ENCODE peak calls at places on chromosomes 3 and 15, in seven cellular contexts. P, H, F, Y, T, V and S are unnamed samples.

GRCh38 chr3:50453907-50454306 is 49.5 kb downstream of the CACNA2D2 start:
- DNase-seq in P (no peak), H (no peak), F (no peak), Y (no peak), T (no peak), V (peak; percentile 46), S (no peak)

GRCh38 chr3:65597225-65597951 is 441.3 kb downstream of the MAGI1 start:
- DNase-seq in P (peak; percentile 43), H (no peak), F (peak; percentile 47), Y (no peak), T (no peak), V (no peak), S (peak; percentile 23)

GRCh38 chr15:25670025-25670554 is 193.0 kb downstream of the ATP10A start:
- DNase-seq in P (peak; percentile 77), H (peak; percentile 29), F (no peak), Y (peak; percentile 17), T (no peak), V (no peak), S (no peak)

GRCh38 chr3:144816366-144816765 is 844.7 kb downstream of the DIPK2A start:
- DNase-seq in P (no peak), H (no peak), F (no peak), Y (no peak), T (no peak), V (no peak), S (no peak)

GRCh38 chr3:40745381-40746106 is 220.8 kb downstream of the ZNF621 start:
- DNase-seq in P (peak; percentile 49), H (no peak), F (no peak), Y (no peak), T (no peak), V (no peak), S (no peak)

GRCh38 chr3:11582123-11582968 is 61.4 kb downstream of the VGLL4 start:
- DNase-seq in P (peak; percentile 81), H (peak; percentile 86), F (peak; percentile 62), Y (peak; percentile 71), T (no peak), V (no peak), S (no peak)

GRCh38 chr3:172913911-172914730 is 163.6 kb downstream of the ECT2 start:
- DNase-seq in P (no peak), H (no peak), F (no peak), Y (no peak), T (no peak), V (no peak), S (no peak)

GRCh38 chr3:39460677-39461076 is 6.8 kb upstream of the MOBP start:
- DNase-seq in P (no peak), H (no peak), F (no peak), Y (no peak), T (no peak), V (no peak), S (no peak)

GRCh38 chr3:50418845-50419244 is 59.5 kb upstream of the TMEM115 start:
- DNase-seq in P (no peak), H (no peak), F (no peak), Y (no peak), T (no peak), V (peak; percentile 51), S (peak; percentile 30)

GRCh38 chr15:94272251-94272898 is 41.0 kb downstream of the MCTP2 start:
- DNase-seq in P (no peak), H (no peak), F (no peak), Y (no peak), T (no peak), V (no peak), S (no peak)

GRCh38 chr3:45656575-45657363 is 32.4 kb upstream of the SACM1L start:
- DNase-seq in P (peak; percentile 93), H (peak; percentile 87), F (peak; percentile 89), Y (peak; percentile 93), T (peak; percentile 89), V (peak; percentile 90), S (peak; percentile 72)

GRCh38 chr15:85840802-85841152 is 46.1 kb upstream of the KLHL25 start:
- DNase-seq in P (no peak), H (no peak), F (no peak), Y (no peak), T (no peak), V (no peak), S (no peak)

GRCh38 chr15:66703540-66703941 is 1.5 kb downstream of the SMAD6 start:
- DNase-seq in P (peak; percentile 61), H (no peak), F (peak; percentile 47), Y (peak; percentile 23), T (no peak), V (no peak), S (no peak)

GRCh38 chr3:115843206-115843605 is 219.9 kb downstream of the GAP43 start:
- DNase-seq in P (no peak), H (no peak), F (no peak), Y (no peak), T (no peak), V (no peak), S (no peak)

GRCh38 chr15:83890584-83890983 is 236.7 kb downstream of the ADAMTSL3 start:
- DNase-seq in P (no peak), H (no peak), F (no peak), Y (peak; percentile 31), T (no peak), V (no peak), S (no peak)

GRCh38 chr3:14372587-14372986 is 29.8 kb upstream of the SLC6A6 start:
- DNase-seq in P (no peak), H (no peak), F (no peak), Y (no peak), T (no peak), V (no peak), S (no peak)

GRCh38 chr3:17639765-17640164 is 102.7 kb downstream of the TBC1D5 start:
- DNase-seq in P (no peak), H (no peak), F (no peak), Y (no peak), T (peak; percentile 69), V (no peak), S (no peak)

GRCh38 chr3:8987673-8988655 is 24.7 kb upstream of the RAD18 start:
- DNase-seq in P (peak; percentile 52), H (peak; percentile 47), F (peak; percentile 66), Y (peak; percentile 41), T (peak; percentile 32), V (peak; percentile 80), S (peak; percentile 90)

GRCh38 chr15:67021455-67021854 is 43.9 kb upstream of the SMAD3 start:
- DNase-seq in P (no peak), H (no peak), F (no peak), Y (no peak), T (no peak), V (no peak), S (no peak)

GRCh38 chr3:128123231-128123537 is 428 bp downstream of the RUVBL1 start:
- DNase-seq in P (no peak), H (no peak), F (peak; percentile 32), Y (no peak), T (no peak), V (no peak), S (no peak)

GRCh38 chr3:128127236-128127635 is 3.6 kb upstream of the RUVBL1 start:
- DNase-seq in P (no peak), H (no peak), F (no peak), Y (no peak), T (no peak), V (no peak), S (no peak)

GRCh38 chr3:128122013-128122412 is 1.6 kb downstream of the RUVBL1 start:
- DNase-seq in P (no peak), H (no peak), F (no peak), Y (no peak), T (no peak), V (no peak), S (no peak)

DNA sequence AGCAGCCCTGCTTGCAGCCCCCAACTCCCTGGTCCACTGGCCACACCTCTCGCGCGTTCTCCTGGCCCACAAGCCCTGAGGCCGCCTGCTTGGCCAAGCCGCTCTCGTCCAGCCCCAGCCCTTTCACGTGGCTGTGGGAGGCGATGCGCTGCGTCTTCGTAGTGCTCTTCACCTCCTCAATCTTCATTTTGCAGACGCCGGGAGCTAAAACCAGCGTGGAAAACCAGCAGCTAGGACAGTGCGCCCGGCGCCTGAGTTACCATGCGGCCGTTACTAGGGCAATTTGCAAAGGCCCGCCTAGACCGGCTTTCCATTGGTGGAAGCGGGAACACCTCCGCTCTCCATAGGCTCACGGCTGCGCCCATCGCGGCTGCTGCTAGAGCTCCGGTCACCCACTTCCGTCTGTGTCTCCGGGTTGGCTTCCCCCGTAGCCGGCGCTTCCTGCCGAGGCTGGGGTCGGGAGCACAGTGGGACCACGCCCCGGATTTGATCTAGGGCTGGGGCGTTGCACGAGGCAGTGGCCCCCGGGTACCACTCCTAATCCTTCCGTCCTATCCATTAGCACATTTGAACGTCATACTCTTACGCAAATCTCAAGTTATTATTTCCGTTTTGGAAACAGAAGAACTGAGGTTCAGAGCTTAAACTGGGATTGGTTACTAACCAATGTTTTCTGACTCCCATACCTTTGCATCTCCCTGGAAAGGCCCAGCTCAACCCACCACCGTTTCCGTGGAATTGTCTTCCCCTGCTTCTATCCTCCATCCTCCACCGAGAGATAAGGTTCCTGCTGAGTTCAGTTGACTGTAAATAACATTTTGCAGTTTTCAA is at the start of gene RUVBL1:
- DNase-seq in P (peak; percentile 99), H (peak; percentile 95), F (peak; percentile 97), Y (peak; percentile 95), T (peak; percentile 96), V (peak; percentile 97), S (peak; percentile 97)
- TF ChIP-seq POLR2A in P (peak; percentile 65), H (no peak), F (peak; percentile 58), Y (no peak), T (peak; percentile 19), V (peak; percentile 87), S (no peak)

GRCh38 chr15:69456208-69457166 is 3.9 kb downstream of the RPLP1 start:
- DNase-seq in P (no peak), H (no peak), F (no peak), Y (no peak), T (no peak), V (no peak), S (no peak)
- TF ChIP-seq POLR2A in P (no peak), H (no peak), F (no peak), Y (no peak), T (peak; percentile 37), V (peak; percentile 72), S (no peak)

GRCh38 chr15:73990250-73991005 is 1.7 kb downstream of the STOML1 start:
- DNase-seq in P (no peak), H (no peak), F (no peak), Y (no peak), T (no peak), V (no peak), S (no peak)

GRCh38 chr15:73991260-73991659 is 835 bp downstream of the STOML1 start:
- DNase-seq in P (peak; percentile 97), H (peak; percentile 66), F (peak; percentile 37), Y (no peak), T (no peak), V (no peak), S (no peak)

GRCh38 chr15:73992594-73992898 is 451 bp upstream of the STOML1 start:
- DNase-seq in P (no peak), H (no peak), F (no peak), Y (no peak), T (no peak), V (no peak), S (no peak)

GRCh38 chr15:73993211-73993994 is 1.1 kb upstream of the PML start:
- DNase-seq in P (no peak), H (no peak), F (no peak), Y (no peak), T (no peak), V (no peak), S (no peak)

GRCh38 chr15:73991726-73992593 is at the start of gene STOML1:
- DNase-seq in P (peak; percentile 96), H (peak; percentile 88), F (peak; percentile 93), Y (peak; percentile 87), T (peak; percentile 83), V (peak; percentile 96), S (peak; percentile 44)
- TF ChIP-seq POLR2A in P (peak; percentile 64), H (peak; percentile 51), F (peak; percentile 68), Y (peak; percentile 46), T (no peak), V (peak; percentile 70), S (peak; percentile 70)

GRCh38 chr3:194139977-194140351 is 4.0 kb downstream of the HES1 start:
- DNase-seq in P (no peak), H (no peak), F (no peak), Y (no peak), T (no peak), V (no peak), S (no peak)
- TF ChIP-seq POLR2A in P (no peak), H (no peak), F (no peak), Y (no peak), T (no peak), V (no peak), S (no peak)